ENCODE peak calls at places on chromosomes 6 and 20, in four cellular contexts. Z is dorsolateral prefrontal cortex, M is cardiac fibroblast, F is GM12865. T is an unnamed sample.

GRCh38 chr6:125066964-125067363 is 86.6 kb upstream of the TPD52L1 start:
- DNase-seq in Z (no peak), M (peak; percentile 39), F (no peak), T (no peak)

GRCh38 chr6:140440223-140440810 is 1065.9 kb upstream of the CITED2 start:
- DNase-seq in Z (no peak), M (no peak), F (no peak), T (no peak)

GRCh38 chr6:122400467-122401089 is 1.1 kb downstream of the HSF2 start:
- DNase-seq in Z (no peak), M (no peak), F (peak; percentile 5), T (no peak)

GRCh38 chr6:156741287-156742073 is 35.7 kb upstream of the ARID1B start:
- DNase-seq in Z (no peak), M (no peak), F (no peak), T (no peak)

GRCh38 chr6:132780770-132781371 is 17.6 kb downstream of the SLC18B1 start:
- DNase-seq in Z (no peak), M (peak; percentile 56), F (peak; percentile 40), T (no peak)

GRCh38 chr6:7150381-7151064 is 42.8 kb downstream of the RREB1 start:
- DNase-seq in Z (no peak), M (no peak), F (no peak), T (no peak)

GRCh38 chr20:17662333-17663039 is 19.6 kb downstream of the RRBP1 start:
- DNase-seq in Z (peak; percentile 30), M (peak; percentile 91), F (peak; percentile 40), T (peak; percentile 76)

GRCh38 chr6:12160350-12160749 is 129.8 kb upstream of the EDN1 start:
- DNase-seq in Z (no peak), M (peak; percentile 56), F (no peak), T (no peak)

GRCh38 chr20:17867119-17867518 is 101.5 kb downstream of the SNX5 start:
- DNase-seq in Z (no peak), M (no peak), F (no peak), T (no peak)

GRCh38 chr6:33418690-33419291 is 884 bp upstream of the CUTA start:
- DNase-seq in Z (no peak), M (peak; percentile 41), F (peak; percentile 61), T (no peak)

GRCh38 chr6:158536084-158536890 is 23.6 kb upstream of the TMEM181 start:
- DNase-seq in Z (no peak), M (peak; percentile 77), F (peak; percentile 75), T (no peak)

GRCh38 chr6:65776332-65776731 is 69.3 kb upstream of the EYS start:
- DNase-seq in Z (no peak), M (no peak), F (no peak), T (no peak)

GRCh38 chr6:31870385-31870921 is 7.8 kb upstream of the NEU1 start:
- DNase-seq in Z (no peak), M (no peak), F (no peak), T (no peak)

GRCh38 chr6:130826442-130827246 is 562 bp upstream of the SMLR1 start:
- DNase-seq in Z (no peak), M (no peak), F (no peak), T (no peak)

GRCh38 chr6:130822736-130823135 is 4.5 kb upstream of the SMLR1 start:
- DNase-seq in Z (no peak), M (no peak), F (no peak), T (no peak)

GRCh38 chr6:130824978-130825694 is 2.1 kb upstream of the SMLR1 start:
- DNase-seq in Z (no peak), M (no peak), F (no peak), T (no peak)

GRCh38 chr6:130827247-130828149 is at the start of gene SMLR1:
- DNase-seq in Z (no peak), M (no peak), F (no peak), T (no peak)

DNA sequence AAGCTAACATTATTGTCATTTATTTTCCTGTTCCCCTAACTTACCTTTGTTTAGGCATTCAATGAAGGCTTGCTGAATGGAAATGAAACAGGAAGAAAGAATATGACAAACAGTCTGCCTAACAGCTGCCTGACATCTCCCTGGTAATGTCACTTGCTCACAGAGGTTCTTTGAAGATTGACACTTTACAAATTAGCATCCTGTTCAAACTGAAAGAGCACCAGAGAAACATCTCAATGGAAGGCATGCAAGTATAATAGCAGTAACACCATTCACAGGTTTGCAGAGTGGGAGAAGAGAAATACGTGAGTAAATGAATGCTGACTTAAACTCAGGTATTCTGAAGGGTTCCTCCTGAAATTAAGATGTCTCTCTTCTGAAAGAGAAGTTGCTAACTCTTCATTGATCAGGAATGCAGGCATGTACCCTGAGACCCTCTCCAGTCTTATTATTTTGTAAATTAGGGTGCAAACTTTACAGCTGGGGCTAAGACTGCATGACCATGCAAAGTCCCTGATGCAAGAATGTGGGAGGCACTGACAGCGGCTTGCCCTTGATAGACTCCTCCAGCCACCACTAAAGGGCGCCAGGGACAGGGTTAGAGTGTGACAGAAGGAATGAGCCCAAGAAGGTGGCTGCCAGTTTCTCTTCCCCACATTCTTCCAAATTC is 1.3 kb upstream of the SMLR1 start:
- DNase-seq in Z (no peak), M (no peak), F (peak; percentile 5), T (no peak)
- H3K4me3 ChIP-seq in Z (no peak overlapping the region), M (no peak overlapping the region), F (no peak overlapping the region), T (no peak overlapping the region)

GRCh38 chr6:142914371-142914770 is 30.6 kb downstream of the HIVEP2 start:
- DNase-seq in Z (no peak), M (no peak), F (no peak), T (no peak)

GRCh38 chr6:142915129-142915697 is 29.8 kb downstream of the HIVEP2 start:
- DNase-seq in Z (no peak), M (no peak), F (no peak), T (no peak)

GRCh38 chr6:142912125-142912524 is 32.9 kb downstream of the HIVEP2 start:
- DNase-seq in Z (no peak), M (no peak), F (no peak), T (no peak)

GRCh38 chr6:142913036-142913510 is 31.9 kb downstream of the HIVEP2 start:
- DNase-seq in Z (no peak), M (no peak), F (peak; percentile 88), T (no peak)

GRCh38 chr6:142913511-142914047 is 31.4 kb downstream of the HIVEP2 start:
- DNase-seq in Z (no peak), M (no peak), F (peak; percentile 94), T (no peak)
- H3K4me3 ChIP-seq in Z (no peak overlapping the region), M (no peak overlapping the region), F (peak overlapping the region; percentile 32), T (no peak overlapping the region)

GRCh38 chr6:136527831-136528230 is 22.4 kb downstream of the MAP7 start:
- DNase-seq in Z (no peak), M (no peak), F (no peak), T (no peak)

GRCh38 chr6:136525586-136526195 is 24.5 kb downstream of the MAP7 start:
- DNase-seq in Z (peak; percentile 49), M (no peak), F (no peak), T (no peak)

GRCh38 chr6:136526196-136526930 is 23.9 kb downstream of the MAP7 start:
- DNase-seq in Z (peak; percentile 88), M (peak; percentile 74), F (no peak), T (peak; percentile 34)

GRCh38 chr6:136528477-136528876 is 21.7 kb downstream of the MAP7 start:
- DNase-seq in Z (no peak), M (no peak), F (no peak), T (no peak)

GRCh38 chr6:136526937-136527336 is 23.3 kb downstream of the MAP7 start:
- DNase-seq in Z (no peak), M (no peak), F (no peak), T (no peak)
- H3K4me3 ChIP-seq in Z (peak overlapping the region; percentile 68), M (no peak overlapping the region), F (no peak overlapping the region), T (no peak overlapping the region)

DNA sequence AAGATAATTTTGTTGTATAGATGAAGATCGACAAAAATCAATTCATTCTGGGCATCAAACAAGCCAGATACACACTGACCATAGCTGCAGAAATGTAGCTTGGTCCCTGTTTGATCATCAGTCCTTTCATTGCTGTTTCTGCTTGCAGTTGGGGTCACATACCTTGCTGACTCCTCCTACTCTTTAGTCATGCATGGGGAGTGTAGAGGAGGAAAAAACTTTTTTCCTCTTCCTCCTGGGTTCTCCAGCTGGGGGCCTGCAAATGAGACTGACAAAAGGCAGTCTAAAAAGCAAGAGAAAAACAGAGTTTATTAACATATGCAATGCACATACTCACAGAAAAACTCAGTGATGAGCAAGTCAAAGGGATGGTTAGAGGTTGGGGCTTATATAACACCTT is 105.8 kb downstream of the QRSL1 start:
- DNase-seq in Z (no peak), M (no peak), F (no peak), T (no peak)
- H3K4me3 ChIP-seq in Z (no peak overlapping the region), M (no peak overlapping the region), F (no peak overlapping the region), T (no peak overlapping the region)

GRCh38 chr6:214428-214827 is 77.9 kb upstream of the DUSP22 start:
- DNase-seq in Z (no peak), M (no peak), F (no peak), T (peak; percentile 79)
- H3K4me3 ChIP-seq in Z (no peak overlapping the region), M (no peak overlapping the region), F (no peak overlapping the region), T (no peak overlapping the region)

GRCh38 chr6:16470502-16471221 is 232.3 kb downstream of the GMPR start:
- DNase-seq in Z (no peak), M (no peak), F (no peak), T (no peak)

GRCh38 chr6:16473184-16473907 is 235.0 kb downstream of the GMPR start:
- DNase-seq in Z (no peak), M (no peak), F (peak; percentile 94), T (no peak)

GRCh38 chr6:16471898-16472297 is 233.5 kb downstream of the GMPR start:
- DNase-seq in Z (no peak), M (no peak), F (peak; percentile 59), T (no peak)

GRCh38 chr6:16472349-16473069 is 234.1 kb downstream of the GMPR start:
- DNase-seq in Z (no peak), M (peak; percentile 66), F (peak; percentile 46), T (no peak)

GRCh38 chr6:16471222-16471784 is 232.9 kb downstream of the GMPR start:
- DNase-seq in Z (no peak), M (no peak), F (peak; percentile 91), T (no peak)
- H3K4me3 ChIP-seq in Z (no peak overlapping the region), M (no peak overlapping the region), F (peak overlapping the region; percentile 10), T (no peak overlapping the region)

T was measured in lower leg skin.